ENCODE peak calls at places on chromosomes 16 and 17, in seven cellular contexts. W, L, M, E, S, Q and I are unnamed samples.

GRCh38 chr16:61926766-61927165 is 109.5 kb downstream of the CDH8 start:
- DNase-seq in W (peak), L (no peak), M (no peak), E (no peak), S (no peak), Q (no peak), I (no peak)

GRCh38 chr16:901715-902601 is 68.8 kb downstream of the LMF1 start:
- DNase-seq in W (no peak), L (no peak), M (no peak), E (no peak), S (no peak), Q (no peak), I (no peak)

GRCh38 chr16:89315791-89316581 is 98.5 kb downstream of the ZNF778 start:
- DNase-seq in W (peak), L (peak), M (no peak), E (peak), S (no peak), Q (peak), I (no peak)

GRCh38 chr17:12765544-12765943 is 23.8 kb upstream of the ARHGAP44 start:
- DNase-seq in W (peak), L (no peak), M (no peak), E (peak), S (no peak), Q (no peak), I (no peak)

GRCh38 chr16:6105115-6105514 is 1007.5 kb upstream of the EEF2KMT start:
- DNase-seq in W (no peak), L (no peak), M (peak), E (peak), S (no peak), Q (no peak), I (no peak)

GRCh38 chr16:86935323-86935669 is 356.9 kb downstream of the FOXL1 start:
- DNase-seq in W (no peak), L (no peak), M (no peak), E (no peak), S (no peak), Q (no peak), I (no peak)

GRCh38 chr16:11408261-11408660 is 63.0 kb downstream of the RMI2 start:
- DNase-seq in W (no peak), L (no peak), M (no peak), E (no peak), S (no peak), Q (no peak), I (no peak)

GRCh38 chr17:79826210-79826680 is 13.0 kb downstream of the CBX4 start:
- DNase-seq in W (no peak), L (no peak), M (no peak), E (no peak), S (no peak), Q (no peak), I (no peak)

GRCh38 chr17:21294321-21295035 is 10.0 kb downstream of the MAP2K3 start:
- DNase-seq in W (no peak), L (no peak), M (no peak), E (no peak), S (no peak), Q (no peak), I (no peak)

GRCh38 chr16:81366316-81366932 is 51.7 kb downstream of the GAN start:
- DNase-seq in W (peak), L (no peak), M (peak), E (peak), S (peak), Q (no peak), I (no peak)

GRCh38 chr16:19105891-19106624 is 7.7 kb upstream of the ITPRIPL2 start:
- DNase-seq in W (no peak), L (no peak), M (no peak), E (no peak), S (no peak), Q (no peak), I (no peak)

GRCh38 chr16:75312875-75313274 is 61.5 kb upstream of the BCAR1 start:
- DNase-seq in W (no peak), L (no peak), M (no peak), E (no peak), S (no peak), Q (no peak), I (no peak)